ENCODE peak calls at places on chromosomes 3 and 15, in eight cellular contexts. J, Y, Q, K, C, U, R and O are unnamed samples. For H3K9me3, the result is how much of the 10 kb centered on the place peaks cover.

GRCh38 chr15:77634266-77634962 is 1.7 kb upstream of the LINGO1 start:
- DNase-seq in J (no peak), Y (peak), Q (peak), K (peak), C (peak), U (peak), R (no peak), O (peak)

GRCh38 chr3:136783708-136784191 is 31.6 kb upstream of the STAG1 start:
- DNase-seq in J (no peak), Y (no peak), Q (no peak), K (no peak), C (no peak), U (no peak), R (no peak), O (no peak)

GRCh38 chr3:147958754-147959153 is 549.6 kb downstream of the ZIC1 start:
- DNase-seq in J (no peak), Y (no peak), Q (no peak), K (no peak), C (no peak), U (no peak), R (no peak), O (no peak)

GRCh38 chr3:185959609-185960517 is 22.0 kb upstream of the TRA2B start:
- DNase-seq in J (no peak), Y (no peak), Q (peak), K (peak), C (no peak), U (no peak), R (no peak), O (peak)

GRCh38 chr3:108311797-108312196 is 15.4 kb downstream of the HHLA2 start:
- DNase-seq in J (no peak), Y (no peak), Q (no peak), K (no peak), C (no peak), U (no peak), R (no peak), O (no peak)

GRCh38 chr3:135918600-135918999 is 46.9 kb upstream of the PPP2R3A start:
- DNase-seq in J (no peak), Y (no peak), Q (no peak), K (no peak), C (no peak), U (no peak), R (no peak), O (no peak)

GRCh38 chr3:76436895-76437294 is 603.0 kb upstream of the ROBO2 start:
- DNase-seq in J (no peak), Y (no peak), Q (no peak), K (no peak), C (no peak), U (no peak), R (no peak), O (no peak)

GRCh38 chr3:2244137-2244536 is 145.5 kb downstream of the CNTN4 start:
- DNase-seq in J (no peak), Y (no peak), Q (no peak), K (no peak), C (no peak), U (no peak), R (no peak), O (no peak)

GRCh38 chr3:194497799-194498575 is 11.2 kb upstream of the ATP13A3 start:
- DNase-seq in J (no peak), Y (no peak), Q (no peak), K (peak), C (no peak), U (peak), R (no peak), O (peak)

GRCh38 chr15:66621491-66622467 is 56.0 kb upstream of the LCTL start:
- DNase-seq in J (no peak), Y (no peak), Q (no peak), K (no peak), C (peak), U (no peak), R (peak), O (no peak)

GRCh38 chr3:3772920-3773319 is 26.3 kb upstream of the LRRN1 start:
- DNase-seq in J (no peak), Y (no peak), Q (no peak), K (no peak), C (no peak), U (no peak), R (no peak), O (no peak)

GRCh38 chr3:143288944-143289343 is 169.4 kb downstream of the CHST2 start:
- DNase-seq in J (no peak), Y (no peak), Q (no peak), K (no peak), C (no peak), U (no peak), R (no peak), O (no peak)

GRCh38 chr15:90025461-90026033 is 24.4 kb downstream of the ZNF710 start:
- DNase-seq in J (no peak), Y (no peak), Q (no peak), K (no peak), C (no peak), U (no peak), R (no peak), O (no peak)

DNA sequence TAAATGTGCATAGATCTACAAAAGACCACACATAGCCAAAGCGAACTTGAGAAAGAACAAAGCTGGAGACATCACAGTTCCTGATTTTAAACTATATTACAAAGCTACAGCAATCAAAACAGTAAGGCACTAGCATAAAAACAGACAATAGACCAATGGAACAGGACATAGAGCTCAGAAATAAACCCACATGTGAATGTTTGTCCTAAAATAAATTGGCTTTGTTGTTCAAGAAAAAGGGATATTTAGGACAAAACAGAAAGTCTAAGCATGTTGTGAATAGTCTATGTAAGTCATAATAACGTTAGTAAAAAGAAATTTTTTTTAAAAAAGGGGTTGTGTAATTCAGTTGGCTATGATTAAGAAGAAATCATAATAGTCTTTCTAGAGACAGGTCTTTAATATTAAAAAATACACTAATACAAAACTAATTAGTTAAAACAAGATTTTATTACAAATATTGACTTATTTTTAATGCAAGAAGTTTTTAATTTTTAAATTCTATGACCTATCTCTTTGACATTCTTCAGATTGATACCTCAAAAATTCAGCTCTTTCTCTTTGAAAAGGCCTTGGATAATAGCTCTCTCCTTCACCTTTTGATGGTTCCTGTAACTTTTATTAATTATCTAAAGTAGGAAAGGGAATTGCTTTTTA is 11.6 kb downstream of the TMEM212 start:
- DNase-seq in J (no peak), Y (no peak), Q (no peak), K (no peak), C (no peak), U (no peak), R (no peak), O (no peak)
- H3K9me3 ChIP-seq in J (under half), Y (under half), Q (under half), K (under half), C (under half), U (under half), R (under half), O (under half)

GRCh38 chr3:7146529-7146928 is 285.6 kb downstream of the GRM7 start:
- DNase-seq in J (no peak), Y (no peak), Q (no peak), K (no peak), C (no peak), U (no peak), R (no peak), O (no peak)

DNA sequence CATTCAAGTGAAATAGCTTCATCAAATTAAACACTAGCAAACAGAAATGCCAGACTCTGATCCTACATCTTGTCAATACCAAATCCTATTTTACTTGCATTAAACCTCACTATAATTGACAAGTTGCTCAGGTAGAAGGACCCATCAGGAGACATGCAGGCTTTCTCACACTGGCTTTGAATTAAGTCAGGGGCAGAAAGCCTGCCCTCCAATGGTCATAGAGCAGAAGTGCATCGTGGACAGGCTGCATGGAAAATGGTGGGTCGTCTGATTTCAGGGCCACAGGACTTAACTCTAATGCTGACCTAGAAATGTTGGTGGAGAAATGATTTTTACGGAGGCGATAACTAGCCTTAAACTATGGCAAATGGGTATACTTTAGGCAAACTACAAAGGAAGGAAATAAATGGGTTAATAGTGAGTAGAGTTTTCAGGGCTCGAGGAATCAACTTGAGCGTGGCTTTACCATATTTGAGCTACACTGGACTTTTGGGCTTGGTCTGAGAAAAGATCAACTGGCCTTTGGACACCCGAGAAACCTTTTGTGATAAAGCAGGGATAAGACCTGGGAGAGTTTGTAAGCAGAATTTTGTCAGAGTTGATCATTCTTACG is 283.9 kb downstream of the GRM7 start:
- DNase-seq in J (no peak), Y (no peak), Q (peak), K (no peak), C (no peak), U (no peak), R (no peak), O (no peak)
- H3K9me3 ChIP-seq in J (under half), Y (under half), Q (under half), K (under half), C (under half), U (under half), R (under half), O (under half)

GRCh38 chr3:125349055-125349454 is 26.1 kb downstream of the ZNF148 start:
- DNase-seq in J (no peak), Y (no peak), Q (no peak), K (no peak), C (no peak), U (no peak), R (no peak), O (no peak)

GRCh38 chr3:125349556-125350165 is 25.5 kb downstream of the ZNF148 start:
- DNase-seq in J (no peak), Y (no peak), Q (no peak), K (no peak), C (no peak), U (no peak), R (no peak), O (no peak)

GRCh38 chr3:125351814-125352456 is 23.2 kb downstream of the ZNF148 start:
- DNase-seq in J (no peak), Y (no peak), Q (no peak), K (no peak), C (no peak), U (no peak), R (no peak), O (no peak)

GRCh38 chr3:125351152-125351551 is 24.0 kb downstream of the ZNF148 start:
- DNase-seq in J (no peak), Y (no peak), Q (no peak), K (no peak), C (no peak), U (no peak), R (no peak), O (no peak)

GRCh38 chr3:125350597-125350996 is 24.5 kb downstream of the ZNF148 start:
- DNase-seq in J (no peak), Y (no peak), Q (no peak), K (no peak), C (no peak), U (no peak), R (no peak), O (no peak)
- H3K9me3 ChIP-seq in J (under half), Y (under half), Q (under half), K (under half), C (under half), U (under half), R (under half), O (under half)

GRCh38 chr15:86988075-86988474 is 908.4 kb downstream of the AGBL1 start:
- DNase-seq in J (no peak), Y (no peak), Q (no peak), K (no peak), C (no peak), U (no peak), R (no peak), O (no peak)
- H3K9me3 ChIP-seq in J (under half), Y (under half), Q (under half), K (under half), C (under half), U (under half), R (under half), O (under half)

GRCh38 chr3:180776433-180776832 is 97.1 kb upstream of the CCDC39 start:
- DNase-seq in J (no peak), Y (no peak), Q (no peak), K (no peak), C (no peak), U (no peak), R (no peak), O (no peak)
- H3K9me3 ChIP-seq in J (under half), Y (half or more), Q (under half), K (under half), C (under half), U (under half), R (under half), O (under half)

GRCh38 chr15:27701014-27701413 is 398.1 kb downstream of the OCA2 start:
- DNase-seq in J (no peak), Y (no peak), Q (no peak), K (no peak), C (no peak), U (no peak), R (no peak), O (no peak)

GRCh38 chr15:27701956-27702355 is 397.2 kb downstream of the OCA2 start:
- DNase-seq in J (no peak), Y (no peak), Q (no peak), K (no peak), C (no peak), U (no peak), R (no peak), O (no peak)

GRCh38 chr15:27707216-27707710 is 391.9 kb downstream of the OCA2 start:
- DNase-seq in J (no peak), Y (no peak), Q (no peak), K (no peak), C (no peak), U (no peak), R (no peak), O (no peak)

GRCh38 chr15:27706300-27706699 is 392.8 kb downstream of the OCA2 start:
- DNase-seq in J (no peak), Y (no peak), Q (no peak), K (no peak), C (no peak), U (no peak), R (no peak), O (no peak)

DNA sequence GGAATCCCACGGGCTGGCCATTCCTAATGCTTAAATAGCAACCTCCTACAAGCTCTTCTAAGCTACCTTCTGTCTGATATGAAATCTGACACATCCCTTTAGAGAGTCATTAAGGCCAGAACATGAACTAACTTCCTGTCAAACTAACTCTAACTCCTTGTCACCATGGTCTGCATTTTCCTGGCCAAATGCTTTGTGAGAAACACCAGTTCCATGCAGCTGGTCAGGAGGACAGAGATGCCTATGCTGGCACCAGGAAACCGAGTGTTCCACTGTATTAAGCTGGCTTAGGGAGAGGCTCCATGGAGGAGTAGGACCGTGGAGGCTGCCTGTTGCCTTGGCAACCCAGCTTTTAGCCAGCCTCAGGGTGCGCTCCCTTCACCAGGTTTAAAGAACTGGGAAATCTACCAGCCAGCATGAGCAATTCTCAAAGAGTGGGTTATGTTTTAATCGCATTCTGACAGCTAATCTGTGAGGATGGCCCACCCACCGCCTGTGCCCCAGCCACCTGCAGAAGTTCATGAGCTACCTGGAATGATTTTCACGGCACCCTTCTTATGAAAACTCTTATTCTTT is 394.1 kb downstream of the OCA2 start:
- DNase-seq in J (no peak), Y (no peak), Q (no peak), K (no peak), C (no peak), U (no peak), R (no peak), O (no peak)
- H3K9me3 ChIP-seq in J (under half), Y (under half), Q (under half), K (under half), C (under half), U (under half), R (under half), O (under half)

DNA sequence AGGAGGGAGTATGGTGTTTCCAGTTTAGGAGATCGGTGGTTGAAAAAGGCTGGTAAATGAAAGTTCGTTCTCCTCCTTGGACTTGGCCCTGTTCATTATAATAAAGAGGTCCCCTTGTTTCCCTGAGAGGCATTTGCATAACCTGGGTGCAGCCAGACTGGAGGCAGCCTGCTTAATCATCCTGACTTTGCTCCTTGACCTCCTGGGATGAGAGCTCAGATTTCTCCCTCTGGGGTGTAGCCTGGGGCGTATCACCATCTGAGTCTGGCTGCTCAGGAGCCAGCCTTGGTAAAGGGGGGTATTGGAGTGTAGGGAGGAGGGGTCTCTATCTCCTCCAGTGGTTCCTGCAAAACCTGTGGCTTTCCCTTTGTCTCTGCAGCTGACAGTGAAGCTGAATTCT is 21.3 kb upstream of the ACAD9 start:
- DNase-seq in J (no peak), Y (no peak), Q (no peak), K (no peak), C (no peak), U (no peak), R (no peak), O (no peak)
- H3K9me3 ChIP-seq in J (under half), Y (half or more), Q (under half), K (under half), C (under half), U (under half), R (under half), O (under half)

GRCh38 chr3:7621645-7622044 is 760.7 kb downstream of the GRM7 start:
- DNase-seq in J (no peak), Y (no peak), Q (no peak), K (no peak), C (no peak), U (no peak), R (no peak), O (no peak)
- H3K9me3 ChIP-seq in J (under half), Y (under half), Q (under half), K (under half), C (under half), U (under half), R (under half), O (under half)